ENCODE peak calls at places on chromosomes 1 and 21, in nine cellular contexts. X is lower lobe of right lung, H is left lung, A is body of pancreas, M is Peyer's patch, Z is Panc1, G is hepatocyte, K is heart left ventricle, U is MM.1S. V is an unnamed sample. For H3K4me1, the result is how much of the 10 kb centered on the place peaks cover.

GRCh38 chr1:208587110-208587509 is 342.9 kb upstream of the PLXNA2 start:
- DNase-seq in H (no peak), M (no peak), U (no peak), K (no peak), A (no peak), G (no peak), X (no peak), Z (no peak), V (no peak)

GRCh38 chr1:208304193-208304712 is 60.1 kb upstream of the PLXNA2 start:
- DNase-seq in X (no peak), A (no peak), U (no peak), Z (no peak), M (no peak), K (no peak), H (no peak), G (no peak), V (no peak)

GRCh38 chr1:247373721-247374141 is 42.1 kb upstream of the ZNF496 start:
- DNase-seq in A (peak), U (peak), M (peak), G (peak), Z (no peak), K (no peak), X (peak), H (peak), V (peak)

GRCh38 chr1:20850021-20850420 is 62.9 kb upstream of the HP1BP3 start:
- DNase-seq in M (no peak), A (no peak), X (no peak), Z (no peak), K (no peak), U (no peak), H (no peak), G (peak), V (no peak)

GRCh38 chr1:243791586-243792267 is 58.3 kb downstream of the AKT3 start:
- DNase-seq in K (no peak), A (peak), U (no peak), H (no peak), G (no peak), X (no peak), Z (no peak), M (no peak), V (no peak)

GRCh38 chr1:23366146-23366545 is 3.5 kb downstream of the ZNF436 start:
- DNase-seq in K (no peak), H (no peak), A (no peak), G (no peak), U (no peak), Z (no peak), X (no peak), M (no peak), V (no peak)

GRCh38 chr1:29033829-29034466 is 89.8 kb downstream of the TMEM200B start:
- DNase-seq in G (peak), X (no peak), K (no peak), A (no peak), Z (peak), U (peak), H (no peak), M (no peak), V (peak)

GRCh38 chr21:31332525-31332924 is 11.5 kb downstream of the TIAM1 start:
- DNase-seq in Z (no peak), H (no peak), U (no peak), A (no peak), M (no peak), K (no peak), G (no peak), X (no peak), V (no peak)

GRCh38 chr21:42594616-42595280 is 58.7 kb upstream of the PDE9A start:
- DNase-seq in M (no peak), K (no peak), A (no peak), X (no peak), H (no peak), G (no peak), U (no peak), Z (no peak), V (no peak)

GRCh38 chr1:15185617-15186016 is 32.1 kb downstream of the TMEM51 start:
- DNase-seq in A (no peak), M (no peak), H (no peak), Z (no peak), X (no peak), G (no peak), U (no peak), K (no peak), V (no peak)

GRCh38 chr21:45970674-45971486 is 10.7 kb upstream of the COL6A1 start:
- DNase-seq in G (peak), H (peak), X (no peak), M (no peak), U (peak), Z (no peak), A (peak), K (peak), V (peak)

GRCh38 chr1:55825486-55825885 is 610.3 kb upstream of the USP24 start:
- DNase-seq in K (no peak), X (no peak), G (no peak), A (no peak), U (no peak), Z (no peak), H (no peak), M (no peak), V (no peak)

GRCh38 chr1:30872033-30872947 is 36.3 kb downstream of the SDC3 start:
- DNase-seq in G (no peak), A (no peak), U (no peak), M (no peak), H (no peak), Z (no peak), X (no peak), K (no peak), V (no peak)

GRCh38 chr1:156923565-156924477 is 3.4 kb downstream of the LRRC71 start:
- DNase-seq in Z (no peak), A (no peak), K (no peak), G (no peak), M (no peak), H (no peak), U (no peak), X (no peak), V (no peak)

GRCh38 chr1:6438047-6438525 is 13.5 kb downstream of the ESPN start:
- DNase-seq in K (peak), U (peak), X (peak), H (peak), G (peak), A (peak), Z (no peak), M (peak), V (peak)

GRCh38 chr21:39630191-39630591 is 17.5 kb downstream of the B3GALT5 start:
- DNase-seq in K (no peak), M (no peak), H (no peak), X (no peak), G (no peak), U (no peak), Z (no peak), A (no peak), V (peak)

GRCh38 chr1:193538004-193538355 is 351.6 kb upstream of the B3GALT2 start:
- DNase-seq in K (no peak), X (no peak), U (no peak), M (no peak), G (no peak), A (no peak), H (no peak), Z (no peak), V (no peak)

DNA sequence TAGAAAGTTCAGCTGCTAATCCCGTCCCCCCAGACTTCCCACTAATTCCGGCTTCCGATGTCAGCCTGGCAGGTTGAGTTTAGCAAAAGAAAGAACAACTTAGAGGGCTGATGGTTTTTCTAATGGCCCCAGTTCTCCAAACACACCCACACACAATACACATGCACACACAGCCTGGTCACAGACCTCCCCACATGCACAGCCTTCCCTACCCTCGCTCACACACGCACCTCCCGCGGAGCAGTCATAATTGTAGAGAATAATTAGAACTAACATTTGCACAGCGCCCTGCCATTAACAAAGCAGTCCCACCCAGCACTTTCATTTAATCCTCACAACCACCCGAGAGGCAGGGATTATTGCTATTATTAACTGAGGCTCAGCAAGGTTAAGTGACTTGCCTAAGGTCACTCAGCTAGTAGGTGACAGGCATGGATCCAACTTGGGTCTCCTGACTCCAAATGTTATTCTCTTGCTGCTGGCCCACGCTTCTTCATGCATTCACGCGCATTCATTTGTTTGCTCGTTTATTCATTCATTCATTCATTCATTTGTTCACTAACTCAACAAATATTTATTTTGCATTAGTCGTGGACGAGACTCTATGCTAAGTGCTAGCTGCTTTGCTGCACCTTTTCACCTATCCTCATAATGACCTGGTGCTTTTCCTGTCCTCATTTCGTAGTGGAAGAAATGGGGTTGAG is 274.9 kb downstream of the FOXD2 start:
- DNase-seq in G (no peak), A (no peak), X (no peak), H (no peak), M (no peak), U (no peak), Z (no peak), K (no peak), V (no peak)
- H3K27ac ChIP-seq in G (no peak), A (no peak), X (no peak), H (no peak), M (no peak), U (no peak), Z (no peak), K (no peak), V (no peak)

GRCh38 chr1:109096110-109096509 is 5.5 kb downstream of the TMEM167B start:
- DNase-seq in H (no peak), Z (no peak), A (no peak), X (no peak), K (no peak), M (no peak), G (no peak), U (no peak), V (no peak)
- H3K4me1 ChIP-seq in H (half or more), Z (under half), A (under half), X (under half), K (under half), M (under half), G (under half), U (under half), V (under half)

GRCh38 chr1:154607748-154608521 is at the start of gene ADAR:
- DNase-seq in Z (no peak), X (peak), G (peak), H (peak), M (peak), A (peak), U (peak), K (peak), V (peak)

GRCh38 chr1:154614247-154614646 is 6.3 kb upstream of the ADAR start:
- DNase-seq in X (no peak), M (no peak), A (no peak), Z (no peak), K (no peak), U (no peak), G (no peak), H (no peak), V (no peak)

GRCh38 chr1:154608522-154609294 is 722 bp upstream of the ADAR start:
- DNase-seq in H (peak), G (peak), K (peak), A (peak), Z (no peak), X (no peak), U (peak), M (peak), V (peak)

GRCh38 chr1:154609398-154610380 is 1.7 kb upstream of the ADAR start:
- DNase-seq in A (no peak), H (no peak), X (no peak), U (peak), G (no peak), M (peak), Z (no peak), K (no peak), V (peak)

DNA sequence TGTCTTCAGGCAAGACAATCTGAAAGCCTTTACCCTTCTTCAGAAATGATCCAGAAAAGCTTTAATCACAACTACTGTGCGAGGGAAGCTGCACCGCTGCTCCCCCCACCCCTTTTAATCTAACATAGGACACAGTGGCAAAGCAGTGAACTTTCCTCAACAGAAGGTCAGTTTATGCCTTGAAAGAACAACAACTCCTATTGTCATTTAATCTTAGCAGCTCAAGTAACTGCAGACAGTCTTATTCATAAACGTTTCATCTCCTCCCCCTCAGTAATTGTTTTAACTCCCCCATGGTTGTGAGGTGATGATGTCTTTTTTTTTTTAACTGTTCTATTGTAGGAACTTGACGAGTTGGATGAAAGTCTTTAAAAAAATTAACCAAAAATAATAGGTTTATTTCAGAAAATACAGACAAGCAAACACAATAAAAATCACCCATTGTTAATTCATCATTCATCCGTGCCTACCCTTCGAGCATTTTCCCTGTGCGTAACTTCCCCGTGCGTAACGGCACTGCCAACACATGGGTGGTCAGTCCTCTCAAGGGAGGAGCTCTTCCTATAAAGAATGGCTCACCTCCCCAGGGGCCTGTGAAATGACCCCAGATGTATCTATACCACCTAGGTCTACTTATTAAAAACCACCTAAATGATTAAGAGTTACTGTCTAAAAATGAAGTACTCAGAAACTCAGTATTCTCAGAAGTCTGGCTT is 3.3 kb upstream of the ADAR start:
- DNase-seq in X (no peak), A (no peak), H (no peak), M (no peak), G (no peak), U (no peak), Z (no peak), K (no peak), V (no peak)
- H3K27ac ChIP-seq in X (no peak), A (no peak), H (no peak), M (no peak), G (no peak), U (no peak), Z (peak), K (peak), V (no peak)

DNA sequence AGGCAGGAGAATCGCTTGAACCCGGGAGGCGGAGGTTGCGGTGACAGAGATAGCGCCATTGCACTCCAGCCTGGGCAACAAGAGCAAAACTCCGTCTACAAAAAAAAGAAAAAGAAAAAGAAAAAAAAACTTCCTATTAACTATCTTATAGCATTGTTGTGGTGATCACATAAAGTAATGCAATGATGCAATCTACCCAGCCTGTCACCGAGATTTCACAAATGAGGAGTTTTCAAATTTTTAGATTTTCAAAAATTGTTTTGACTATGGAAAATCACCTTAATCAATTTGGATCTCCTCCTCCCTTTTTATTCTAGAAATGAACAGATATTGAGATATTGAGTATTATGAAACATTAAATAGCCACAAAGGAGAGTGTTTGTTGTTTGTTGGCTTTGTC is 8.0 kb downstream of the FMO5 start:
- DNase-seq in U (no peak), K (no peak), G (no peak), A (no peak), H (no peak), M (no peak), Z (no peak), X (no peak), V (no peak)
- H3K4me1 ChIP-seq in U (under half), K (under half), G (under half), A (half or more), H (under half), M (under half), Z (under half), X (under half), V (under half)

DNA sequence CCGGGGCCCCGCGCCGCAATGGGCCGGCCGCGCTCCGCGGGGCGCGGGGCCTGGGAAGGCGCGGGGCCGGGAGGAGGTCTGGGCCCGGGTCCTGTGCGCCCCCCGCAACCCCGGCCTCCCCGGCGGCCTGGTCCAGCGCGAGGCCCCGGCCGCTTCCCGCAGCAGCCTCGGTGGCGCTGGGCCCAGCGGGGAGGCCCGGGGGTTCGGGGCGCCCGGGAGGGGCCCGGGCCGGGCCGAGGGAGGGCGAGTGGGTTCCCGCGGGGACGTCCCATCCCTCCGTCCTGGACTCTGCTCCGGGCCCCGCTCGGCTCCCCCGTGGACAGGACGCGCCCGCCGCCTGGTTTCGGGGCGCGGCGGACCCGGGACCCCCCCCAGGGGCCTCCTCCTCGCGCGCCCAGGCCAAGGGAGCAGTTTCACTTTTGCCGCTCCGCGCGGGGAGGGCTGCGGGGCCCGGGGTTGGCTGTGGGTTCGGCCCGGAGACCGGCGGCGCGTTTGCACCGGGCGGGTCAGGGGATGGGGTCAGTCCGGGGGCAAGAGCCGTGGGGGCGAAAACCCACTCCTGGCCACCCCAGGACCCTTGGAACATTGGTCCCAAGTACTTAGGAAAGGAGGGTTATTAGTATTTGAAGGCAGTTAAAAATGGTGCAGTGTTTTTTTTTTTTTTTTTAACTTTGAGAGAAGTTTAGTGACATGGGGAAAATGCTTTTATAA is 603 bp downstream of the AGPAT3 start:
- DNase-seq in M (peak), G (peak), Z (no peak), U (peak), A (peak), K (peak), H (peak), X (peak), V (peak)
- H3K27ac ChIP-seq in M (peak), G (peak), Z (peak), U (peak), A (peak), K (peak), H (peak), X (peak), V (peak)

V was measured in IMR-90.